ENCODE peak calls at places on chromosome 5, in six cellular contexts. One of them, this sample, is unnamed.

GRCh38 chr5:142997586-142997985 is 227.4 kb downstream of the ARHGAP26 start:
- ATAC-seq in left colon: no peak
- ATAC-seq in A549: no peak
- ATAC-seq in mucosa of descending colon: no peak
- ATAC-seq in right cardiac atrium: no peak
- ATAC-seq in left lung: no peak
- ATAC-seq in this sample: no peak

GRCh38 chr5:50445281-50445949 is 4.3 kb upstream of the EMB start:
- ATAC-seq in right cardiac atrium: no peak
- ATAC-seq in A549: no peak
- ATAC-seq in left lung: no peak
- ATAC-seq in mucosa of descending colon: peak; percentile 33
- ATAC-seq in left colon: no peak
- ATAC-seq in this sample: peak; percentile 13

GRCh38 chr5:41532485-41532884 is 22.1 kb upstream of the PLCXD3 start:
- ATAC-seq in right cardiac atrium: no peak
- ATAC-seq in mucosa of descending colon: no peak
- ATAC-seq in left colon: no peak
- ATAC-seq in A549: no peak
- ATAC-seq in left lung: no peak
- ATAC-seq in this sample: no peak

GRCh38 chr5:109563692-109564091 is 126.0 kb upstream of the MAN2A1 start:
- ATAC-seq in right cardiac atrium: no peak
- ATAC-seq in A549: no peak
- ATAC-seq in left lung: no peak
- ATAC-seq in mucosa of descending colon: no peak
- ATAC-seq in left colon: no peak
- ATAC-seq in this sample: no peak

GRCh38 chr5:132714456-132715307 is 22.7 kb downstream of the KIF3A start:
- ATAC-seq in left colon: no peak
- ATAC-seq in right cardiac atrium: no peak
- ATAC-seq in left lung: no peak
- ATAC-seq in A549: peak; percentile 30
- ATAC-seq in mucosa of descending colon: no peak
- ATAC-seq in this sample: no peak

GRCh38 chr5:180201051-180201987 is 7.7 kb downstream of the RASGEF1C start:
- ATAC-seq in left colon: no peak
- ATAC-seq in right cardiac atrium: no peak
- ATAC-seq in A549: peak; percentile 48
- ATAC-seq in mucosa of descending colon: no peak
- ATAC-seq in left lung: peak; percentile 30
- ATAC-seq in this sample: no peak

GRCh38 chr5:174327896-174328295 is 282.4 kb downstream of the NSG2 start:
- ATAC-seq in left colon: no peak
- ATAC-seq in right cardiac atrium: no peak
- ATAC-seq in left lung: no peak
- ATAC-seq in mucosa of descending colon: no peak
- ATAC-seq in A549: no peak
- ATAC-seq in this sample: no peak

GRCh38 chr5:31671339-31671741 is 32.4 kb downstream of the PDZD2 start:
- ATAC-seq in A549: no peak
- ATAC-seq in left lung: no peak
- ATAC-seq in left colon: no peak
- ATAC-seq in mucosa of descending colon: no peak
- ATAC-seq in right cardiac atrium: peak; percentile 91
- ATAC-seq in this sample: no peak

GRCh38 chr5:10989577-10990263 is 228.7 kb upstream of the DAP start:
- ATAC-seq in right cardiac atrium: peak; percentile 67
- ATAC-seq in mucosa of descending colon: no peak
- ATAC-seq in A549: no peak
- ATAC-seq in left colon: no peak
- ATAC-seq in left lung: no peak
- ATAC-seq in this sample: no peak

GRCh38 chr5:138932171-138932810 is 57.2 kb upstream of the LRRTM2 start:
- ATAC-seq in left lung: no peak
- ATAC-seq in mucosa of descending colon: no peak
- ATAC-seq in left colon: no peak
- ATAC-seq in right cardiac atrium: no peak
- ATAC-seq in A549: peak; percentile 34
- ATAC-seq in this sample: no peak

This sample was measured in esophagus mucosa.